ENCODE peak calls at places on chromosome 9, in ten cellular contexts. One of them, this sample, is unnamed.

GRCh38 chr9:75185585-75186170 is 97.4 kb downstream of the OSTF1 start:
- DNase-seq in HuH-7: peak
- DNase-seq in HTR-8/SVneo: peak
- DNase-seq in left ventricle myocardium inferior: no peak
- DNase-seq in NCI-H446 treated with DMSO at 0.1 percent for 48 hours: no peak
- DNase-seq in GM12892: no peak
- DNase-seq in GM20000: peak
- DNase-seq in left colon: peak
- DNase-seq in activated T-helper 1 cell treated with anti-CD3 and anti-CD28 coated beads, Interleukin-12 subunit alpha, Interleukin-12 subunit beta, Interleukin-2, Interleukin-4 antibody, amounts not matched to agents 30 ng/mL and 10 ng/mL and 1 ng/mL, durations not matched to agents 14 hours and 24 hours and 36 hours: peak
- DNase-seq in substantia nigra: no peak
- DNase-seq in this sample: peak

GRCh38 chr9:104987743-104988142 is 59.8 kb upstream of the ABCA1 start:
- DNase-seq in HuH-7: no peak
- DNase-seq in activated T-helper 1 cell treated with anti-CD3 and anti-CD28 coated beads, Interleukin-12 subunit alpha, Interleukin-12 subunit beta, Interleukin-2, Interleukin-4 antibody, amounts not matched to agents 30 ng/mL and 10 ng/mL and 1 ng/mL, durations not matched to agents 14 hours and 24 hours and 36 hours: no peak
- DNase-seq in left colon: no peak
- DNase-seq in NCI-H446 treated with DMSO at 0.1 percent for 48 hours: no peak
- DNase-seq in left ventricle myocardium inferior: no peak
- DNase-seq in GM12892: no peak
- DNase-seq in HTR-8/SVneo: no peak
- DNase-seq in substantia nigra: no peak
- DNase-seq in GM20000: no peak
- DNase-seq in this sample: peak

GRCh38 chr9:477146-477545 is 262.5 kb downstream of the DOCK8 start:
- DNase-seq in left ventricle myocardium inferior: no peak
- DNase-seq in NCI-H446 treated with DMSO at 0.1 percent for 48 hours: no peak
- DNase-seq in GM12892: no peak
- DNase-seq in substantia nigra: no peak
- DNase-seq in HTR-8/SVneo: no peak
- DNase-seq in HuH-7: no peak
- DNase-seq in left colon: no peak
- DNase-seq in activated T-helper 1 cell treated with anti-CD3 and anti-CD28 coated beads, Interleukin-12 subunit alpha, Interleukin-12 subunit beta, Interleukin-2, Interleukin-4 antibody, amounts not matched to agents 30 ng/mL and 10 ng/mL and 1 ng/mL, durations not matched to agents 14 hours and 24 hours and 36 hours: no peak
- DNase-seq in GM20000: no peak
- DNase-seq in this sample: peak

GRCh38 chr9:136118061-136118366 is 661 bp downstream of the TMEM250 start:
- DNase-seq in activated T-helper 1 cell treated with anti-CD3 and anti-CD28 coated beads, Interleukin-12 subunit alpha, Interleukin-12 subunit beta, Interleukin-2, Interleukin-4 antibody, amounts not matched to agents 30 ng/mL and 10 ng/mL and 1 ng/mL, durations not matched to agents 14 hours and 24 hours and 36 hours: no peak
- DNase-seq in GM12892: no peak
- DNase-seq in NCI-H446 treated with DMSO at 0.1 percent for 48 hours: no peak
- DNase-seq in HuH-7: no peak
- DNase-seq in left colon: no peak
- DNase-seq in GM20000: peak
- DNase-seq in HTR-8/SVneo: no peak
- DNase-seq in left ventricle myocardium inferior: peak
- DNase-seq in substantia nigra: no peak
- DNase-seq in this sample: no peak

GRCh38 chr9:117644607-117645244 is 59.5 kb upstream of the TLR4 start:
- DNase-seq in activated T-helper 1 cell treated with anti-CD3 and anti-CD28 coated beads, Interleukin-12 subunit alpha, Interleukin-12 subunit beta, Interleukin-2, Interleukin-4 antibody, amounts not matched to agents 30 ng/mL and 10 ng/mL and 1 ng/mL, durations not matched to agents 14 hours and 24 hours and 36 hours: peak
- DNase-seq in substantia nigra: peak
- DNase-seq in left colon: peak
- DNase-seq in GM12892: no peak
- DNase-seq in HuH-7: peak
- DNase-seq in NCI-H446 treated with DMSO at 0.1 percent for 48 hours: peak
- DNase-seq in left ventricle myocardium inferior: peak
- DNase-seq in GM20000: peak
- DNase-seq in HTR-8/SVneo: peak
- DNase-seq in this sample: peak

GRCh38 chr9:69198526-69199250 is 24.6 kb downstream of the TJP2 start:
- DNase-seq in GM12892: no peak
- DNase-seq in activated T-helper 1 cell treated with anti-CD3 and anti-CD28 coated beads, Interleukin-12 subunit alpha, Interleukin-12 subunit beta, Interleukin-2, Interleukin-4 antibody, amounts not matched to agents 30 ng/mL and 10 ng/mL and 1 ng/mL, durations not matched to agents 14 hours and 24 hours and 36 hours: no peak
- DNase-seq in left colon: no peak
- DNase-seq in HuH-7: no peak
- DNase-seq in NCI-H446 treated with DMSO at 0.1 percent for 48 hours: no peak
- DNase-seq in HTR-8/SVneo: no peak
- DNase-seq in GM20000: no peak
- DNase-seq in substantia nigra: no peak
- DNase-seq in left ventricle myocardium inferior: no peak
- DNase-seq in this sample: peak

GRCh38 chr9:134642385-134643181 is 980 bp downstream of the COL5A1 start:
- DNase-seq in HTR-8/SVneo: peak
- DNase-seq in NCI-H446 treated with DMSO at 0.1 percent for 48 hours: no peak
- DNase-seq in HuH-7: no peak
- DNase-seq in activated T-helper 1 cell treated with anti-CD3 and anti-CD28 coated beads, Interleukin-12 subunit alpha, Interleukin-12 subunit beta, Interleukin-2, Interleukin-4 antibody, amounts not matched to agents 30 ng/mL and 10 ng/mL and 1 ng/mL, durations not matched to agents 14 hours and 24 hours and 36 hours: no peak
- DNase-seq in left colon: peak
- DNase-seq in GM20000: peak
- DNase-seq in substantia nigra: no peak
- DNase-seq in GM12892: no peak
- DNase-seq in left ventricle myocardium inferior: peak
- DNase-seq in this sample: no peak

GRCh38 chr9:69817202-69817601 is 3.4 kb upstream of the CFAP95 start:
- DNase-seq in GM12892: no peak
- DNase-seq in HTR-8/SVneo: no peak
- DNase-seq in left ventricle myocardium inferior: no peak
- DNase-seq in left colon: no peak
- DNase-seq in substantia nigra: no peak
- DNase-seq in HuH-7: no peak
- DNase-seq in NCI-H446 treated with DMSO at 0.1 percent for 48 hours: no peak
- DNase-seq in GM20000: no peak
- DNase-seq in activated T-helper 1 cell treated with anti-CD3 and anti-CD28 coated beads, Interleukin-12 subunit alpha, Interleukin-12 subunit beta, Interleukin-2, Interleukin-4 antibody, amounts not matched to agents 30 ng/mL and 10 ng/mL and 1 ng/mL, durations not matched to agents 14 hours and 24 hours and 36 hours: no peak
- DNase-seq in this sample: no peak

GRCh38 chr9:90455316-90455715 is 187.3 kb downstream of the DIRAS2 start:
- DNase-seq in substantia nigra: no peak
- DNase-seq in HuH-7: no peak
- DNase-seq in activated T-helper 1 cell treated with anti-CD3 and anti-CD28 coated beads, Interleukin-12 subunit alpha, Interleukin-12 subunit beta, Interleukin-2, Interleukin-4 antibody, amounts not matched to agents 30 ng/mL and 10 ng/mL and 1 ng/mL, durations not matched to agents 14 hours and 24 hours and 36 hours: no peak
- DNase-seq in GM20000: no peak
- DNase-seq in left colon: no peak
- DNase-seq in left ventricle myocardium inferior: no peak
- DNase-seq in HTR-8/SVneo: no peak
- DNase-seq in NCI-H446 treated with DMSO at 0.1 percent for 48 hours: no peak
- DNase-seq in GM12892: no peak
- DNase-seq in this sample: no peak

GRCh38 chr9:136596630-136597031 is 50.8 kb upstream of the NOTCH1 start:
- DNase-seq in GM12892: no peak
- DNase-seq in activated T-helper 1 cell treated with anti-CD3 and anti-CD28 coated beads, Interleukin-12 subunit alpha, Interleukin-12 subunit beta, Interleukin-2, Interleukin-4 antibody, amounts not matched to agents 30 ng/mL and 10 ng/mL and 1 ng/mL, durations not matched to agents 14 hours and 24 hours and 36 hours: no peak
- DNase-seq in HuH-7: no peak
- DNase-seq in substantia nigra: peak
- DNase-seq in NCI-H446 treated with DMSO at 0.1 percent for 48 hours: no peak
- DNase-seq in left ventricle myocardium inferior: no peak
- DNase-seq in HTR-8/SVneo: no peak
- DNase-seq in left colon: no peak
- DNase-seq in GM20000: no peak
- DNase-seq in this sample: no peak

GRCh38 chr9:130101963-130102362 is 48.3 kb downstream of the GPR107 start:
- DNase-seq in NCI-H446 treated with DMSO at 0.1 percent for 48 hours: no peak
- DNase-seq in activated T-helper 1 cell treated with anti-CD3 and anti-CD28 coated beads, Interleukin-12 subunit alpha, Interleukin-12 subunit beta, Interleukin-2, Interleukin-4 antibody, amounts not matched to agents 30 ng/mL and 10 ng/mL and 1 ng/mL, durations not matched to agents 14 hours and 24 hours and 36 hours: no peak
- DNase-seq in substantia nigra: no peak
- DNase-seq in GM12892: no peak
- DNase-seq in left colon: no peak
- DNase-seq in GM20000: no peak
- DNase-seq in HTR-8/SVneo: no peak
- DNase-seq in left ventricle myocardium inferior: no peak
- DNase-seq in HuH-7: no peak
- DNase-seq in this sample: no peak